ENCODE peak calls at places on chromosomes 4 and X, in four cellular contexts. C is cardiac fibroblast; E is activated T-cell treated with anti-CD3 and anti-CD28 coated beads for 1 hour; J is stimulated activated CD8-positive, alpha-beta memory T cell treated with anti-CD3 and anti-CD28 coated beads, Interleukin-7, amount 100 ng/mL, for 24 hours. G is an unnamed sample.

GRCh38 chr4:74682567-74683359 is 111.6 kb downstream of the BTC start:
- DNase-seq in E (no peak), J (no peak), C (peak; percentile 91), G (no peak)

GRCh38 chr4:185205697-185206342 is 2.0 kb upstream of the CFAP97 start:
- DNase-seq in J (no peak), E (no peak), C (no peak), G (no peak)

GRCh38 chrX:131288738-131289511 is at the start of gene IGSF1:
- DNase-seq in J (no peak), C (peak; percentile 0), E (no peak), G (no peak)

GRCh38 chr4:167406181-167406580 is 171.9 kb upstream of the SPOCK3 start:
- DNase-seq in J (no peak), C (no peak), E (no peak), G (no peak)

GRCh38 chr4:37722000-37722638 is 35.9 kb upstream of the RELL1 start:
- DNase-seq in E (no peak), J (no peak), C (no peak), G (no peak)

GRCh38 chr4:170476351-170476750 is 386.6 kb upstream of the AADAT start:
- DNase-seq in J (no peak), C (no peak), E (no peak), G (no peak)

GRCh38 chrX:105564536-105564935 is 257.8 kb upstream of the NRK start:
- DNase-seq in E (no peak), C (peak; percentile 74), J (no peak), G (no peak)

GRCh38 chrX:3651272-3651671 is 62.2 kb downstream of the PRKX start:
- DNase-seq in E (no peak), J (no peak), C (peak; percentile 57), G (no peak)

GRCh38 chr4:152063301-152064235 is 302.8 kb upstream of the GATB start:
- DNase-seq in C (no peak), J (no peak), E (no peak), G (peak; percentile 7)

GRCh38 chr4:156725257-156725656 is 246.3 kb downstream of the PDGFC start:
- DNase-seq in J (no peak), C (no peak), E (no peak), G (no peak)

GRCh38 chr4:89196056-89196674 is 84.8 kb downstream of the TIGD2 start:
- DNase-seq in C (no peak), J (no peak), E (no peak), G (no peak)

GRCh38 chr4:142155347-142155746 is 519.0 kb downstream of the IL15 start:
- DNase-seq in J (no peak), E (no peak), C (no peak), G (no peak)

GRCh38 chr4:109574443-109574850 is 14.4 kb downstream of the MCUB start:
- DNase-seq in C (peak; percentile 59), J (no peak), E (no peak), G (no peak)

GRCh38 chr4:65046496-65047101 is 623.7 kb downstream of the EPHA5 start:
- DNase-seq in E (no peak), C (no peak), J (no peak), G (no peak)

GRCh38 chr4:73922766-73923630 is 53.8 kb downstream of the CXCL1 start:
- DNase-seq in J (no peak), E (no peak), C (peak; percentile 79), G (no peak)

GRCh38 chrX:148878371-148878770 is 378.0 kb downstream of the AFF2 start:
- DNase-seq in J (no peak), E (no peak), C (peak; percentile 57), G (no peak)

GRCh38 chr4:3404546-3404945 is 37.2 kb upstream of the HGFAC start:
- DNase-seq in J (no peak), C (no peak), E (no peak), G (no peak)

GRCh38 chr4:45472490-45472889 is 651.4 kb downstream of the GABRG1 start:
- DNase-seq in J (no peak), E (no peak), C (no peak), G (no peak)

GRCh38 chr4:67436742-67437141 is 108.6 kb downstream of the CENPC start:
- DNase-seq in C (no peak), J (no peak), E (no peak), G (no peak)

GRCh38 chr4:56979674-56980073 is 978 bp downstream of the POLR2B start:
- DNase-seq in C (peak; percentile 39), J (no peak), E (peak; percentile 13), G (no peak)

GRCh38 chrX:10529344-10529743 is 91.0 kb downstream of the MID1 start:
- DNase-seq in C (peak; percentile 69), E (no peak), J (no peak), G (no peak)

GRCh38 chrX:74865725-74866124 is 59.5 kb downstream of the NEXMIF start:
- DNase-seq in E (no peak), C (no peak), J (no peak), G (no peak)

GRCh38 chr4:24915121-24915922 is 2.5 kb upstream of the CCDC149 start:
- DNase-seq in C (peak; percentile 26), E (no peak), J (no peak), G (no peak)

G was measured in activated T-helper 9 cell treated with anti-CD3 and anti-CD28 coated beads, Interleukin-2, amount 50 U/mL, for 16 hours.